ENCODE peak calls at places on chromosomes 3 and 15, in eight cellular contexts. U is A549, S is adrenal gland, X is prostate gland, A is breast epithelium, Z is upper lobe of left lung, J is body of pancreas, V is ovary. P is an unnamed sample.

GRCh38 chr3:168051579-168052183 is 44.0 kb downstream of the GOLIM4 start:
- DNase-seq in Z (no peak), V (no peak), J (no peak), A (no peak), U (no peak), X (no peak), S (no peak), P (no peak)

GRCh38 chr15:35519536-35520149 is 26.3 kb downstream of the DPH6 start:
- DNase-seq in S (no peak), A (no peak), X (no peak), V (no peak), Z (no peak), U (peak), J (no peak), P (no peak)

GRCh38 chr3:171948674-171949073 is 90.7 kb upstream of the FNDC3B start:
- DNase-seq in V (no peak), A (no peak), S (no peak), Z (no peak), X (no peak), U (no peak), J (no peak), P (no peak)

GRCh38 chr15:90871097-90871715 is 2.8 kb downstream of the FURIN start:
- DNase-seq in U (peak), S (peak), X (no peak), J (peak), V (peak), A (no peak), Z (no peak), P (peak)

GRCh38 chr15:48984811-48985352 is 21.2 kb upstream of the SHC4 start:
- DNase-seq in S (no peak), Z (no peak), U (no peak), X (no peak), V (no peak), J (no peak), A (no peak), P (no peak)

GRCh38 chr3:121995190-121996137 is 26.6 kb downstream of the ILDR1 start:
- DNase-seq in Z (peak), U (peak), V (no peak), J (peak), X (peak), A (no peak), S (peak), P (peak)

GRCh38 chr15:49741721-49742120 is 120.9 kb downstream of the DTWD1 start:
- DNase-seq in A (no peak), Z (no peak), J (peak), V (no peak), S (no peak), U (no peak), X (no peak), P (no peak)

GRCh38 chr3:193829781-193830180 is 236.8 kb downstream of the OPA1 start:
- DNase-seq in X (peak), Z (peak), V (no peak), J (peak), U (no peak), S (peak), A (peak), P (no peak)

GRCh38 chr3:32177702-32178198 is 60.7 kb upstream of the CMTM8 start:
- DNase-seq in S (peak), V (no peak), U (peak), J (peak), A (no peak), X (peak), Z (peak), P (peak)

GRCh38 chr3:184626942-184627341 is 65.4 kb downstream of the EPHB3 start:
- DNase-seq in V (no peak), U (no peak), X (no peak), Z (no peak), S (no peak), A (no peak), J (no peak), P (peak)

GRCh38 chr3:51686512-51687215 is 15.6 kb downstream of the TEX264 start:
- DNase-seq in J (peak), Z (peak), X (no peak), S (peak), V (no peak), A (no peak), U (no peak), P (peak)

GRCh38 chr3:133693821-133694220 is 32.1 kb upstream of the TOPBP1 start:
- DNase-seq in X (no peak), V (no peak), J (no peak), A (no peak), S (no peak), Z (no peak), U (no peak), P (no peak)

GRCh38 chr15:70062321-70062956 is 35.3 kb downstream of the TLE3 start:
- DNase-seq in J (peak), A (peak), V (peak), Z (no peak), X (peak), U (no peak), S (peak), P (peak)

GRCh38 chr3:60399861-60400845 is 851.1 kb downstream of the FHIT start:
- DNase-seq in Z (peak), V (no peak), S (no peak), A (no peak), X (no peak), U (no peak), J (no peak), P (no peak)

GRCh38 chr3:52704611-52705437 is 767 bp downstream of the GLT8D1 start:
- DNase-seq in J (peak), U (peak), V (peak), Z (peak), A (no peak), S (peak), X (no peak), P (no peak)

GRCh38 chr15:73982251-73982962 is 9.7 kb downstream of the STOML1 start:
- DNase-seq in X (peak), A (peak), U (no peak), V (peak), J (peak), S (peak), Z (peak), P (peak)

DNA sequence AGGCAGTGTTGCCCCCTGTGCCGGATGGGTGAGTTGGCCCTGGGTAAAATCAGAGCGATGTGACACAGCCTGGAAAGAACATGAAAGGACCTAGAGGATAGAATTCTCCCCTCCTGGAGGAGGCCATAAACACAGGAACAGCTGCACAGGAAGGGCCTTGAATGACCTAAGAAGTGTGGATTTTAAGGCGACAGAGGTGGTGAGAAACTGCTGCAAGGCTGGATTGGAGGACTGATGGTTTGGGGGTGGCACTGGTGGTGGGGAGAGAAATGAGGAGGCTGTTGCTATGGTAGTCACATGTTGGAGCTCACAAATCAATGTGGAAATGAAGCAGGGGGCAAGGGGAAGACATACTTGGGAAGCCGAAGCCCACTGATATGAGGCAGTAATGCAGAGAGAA is 13.8 kb downstream of the XIRP1 start:
- DNase-seq in X (no peak), A (no peak), Z (no peak), S (no peak), U (no peak), V (no peak), J (no peak), P (no peak)
- H3K4me3 ChIP-seq in X (peak), A (no peak), Z (peak), S (no peak), U (peak), V (no peak), J (no peak), P (peak)

GRCh38 chr3:48634661-48635221 is 520 bp downstream of the SLC26A6 start:
- DNase-seq in X (peak), J (peak), S (peak), U (peak), V (peak), A (no peak), Z (peak), P (peak)
- TF ChIP-seq POLR2A in X (no peak), J (no peak), S (no peak), U (peak), V (no peak), A (no peak), Z (no peak), P (no peak)

GRCh38 chr15:99110093-99110492 is 5.2 kb downstream of the SYNM start:
- DNase-seq in Z (no peak), X (no peak), V (no peak), A (no peak), J (no peak), S (no peak), U (no peak), P (no peak)
- H3K4me3 ChIP-seq in Z (no peak), X (no peak), V (no peak), A (no peak), J (no peak), S (no peak), U (no peak), P (no peak)

GRCh38 chr3:141410861-141411771 is 42.8 kb downstream of the ZBTB38 start:
- DNase-seq in Z (peak), U (peak), V (peak), A (no peak), S (no peak), X (no peak), J (no peak), P (peak)
- TF ChIP-seq POLR2A in Z (peak), U (no peak), V (no peak), A (no peak), S (peak), X (no peak), J (peak), P (no peak)

DNA sequence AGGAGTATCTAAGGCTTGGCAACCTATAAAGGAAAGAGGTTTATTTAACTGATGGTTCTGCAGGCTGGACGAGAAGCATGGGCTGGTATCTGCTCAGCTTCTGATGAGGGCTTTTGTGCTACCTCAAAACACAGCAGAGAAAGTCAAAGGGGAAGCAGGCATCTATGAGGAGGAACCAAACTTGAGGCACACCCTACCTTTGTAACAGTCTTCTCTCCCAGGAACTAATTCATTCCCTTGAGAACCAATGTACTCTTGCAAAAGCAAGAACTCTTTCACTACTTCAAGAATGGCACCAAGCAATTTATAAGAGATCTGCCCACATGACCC is 109.0 kb downstream of the CGGBP1 start:
- DNase-seq in V (no peak), Z (no peak), J (no peak), U (no peak), A (no peak), X (no peak), S (no peak), P (no peak)
- H3K4me3 ChIP-seq in V (no peak), Z (no peak), J (no peak), U (no peak), A (no peak), X (no peak), S (no peak), P (no peak)